ENCODE peak calls at places on chromosomes 2 and 18, in eight cellular contexts. One of them, this sample, is unnamed. For H3K4me1, the result is how much of the 10 kb centered on the place peaks cover.

GRCh38 chr2:16656784-16657391 is 8.7 kb downstream of the CYRIA start:
- DNase-seq in aorta: peak
- DNase-seq in lung: peak
- DNase-seq in CD8-positive, alpha-beta T cell: no peak
- DNase-seq in mesendoderm: no peak
- DNase-seq in Panc1: no peak
- DNase-seq in SJSA1: no peak
- DNase-seq in A549: no peak
- DNase-seq in this sample: no peak

GRCh38 chr2:47485751-47486300 is 82.9 kb downstream of the MSH2 start:
- DNase-seq in aorta: no peak
- DNase-seq in A549: no peak
- DNase-seq in lung: no peak
- DNase-seq in mesendoderm: no peak
- DNase-seq in CD8-positive, alpha-beta T cell: no peak
- DNase-seq in SJSA1: no peak
- DNase-seq in Panc1: no peak
- DNase-seq in this sample: no peak

GRCh38 chr18:32427084-32427933 is 43.4 kb downstream of the GAREM1 start:
- DNase-seq in Panc1: no peak
- DNase-seq in aorta: no peak
- DNase-seq in mesendoderm: no peak
- DNase-seq in CD8-positive, alpha-beta T cell: no peak
- DNase-seq in A549: no peak
- DNase-seq in SJSA1: no peak
- DNase-seq in lung: no peak
- DNase-seq in this sample: no peak

GRCh38 chr18:56952026-56952425 is 194.9 kb upstream of the BOD1L2 start:
- DNase-seq in SJSA1: no peak
- DNase-seq in CD8-positive, alpha-beta T cell: no peak
- DNase-seq in lung: no peak
- DNase-seq in A549: no peak
- DNase-seq in aorta: no peak
- DNase-seq in mesendoderm: peak
- DNase-seq in Panc1: no peak
- DNase-seq in this sample: peak

GRCh38 chr2:241296767-241297166 is 18.7 kb downstream of the HDLBP start:
- DNase-seq in CD8-positive, alpha-beta T cell: no peak
- DNase-seq in lung: no peak
- DNase-seq in SJSA1: no peak
- DNase-seq in mesendoderm: no peak
- DNase-seq in aorta: no peak
- DNase-seq in Panc1: no peak
- DNase-seq in A549: no peak
- DNase-seq in this sample: no peak

GRCh38 chr2:173419506-173419905 is 64.8 kb downstream of the CDCA7 start:
- DNase-seq in SJSA1: no peak
- DNase-seq in mesendoderm: no peak
- DNase-seq in A549: no peak
- DNase-seq in CD8-positive, alpha-beta T cell: no peak
- DNase-seq in aorta: no peak
- DNase-seq in lung: no peak
- DNase-seq in Panc1: no peak
- DNase-seq in this sample: no peak

GRCh38 chr2:148932536-148932935 is 57.5 kb downstream of the KIF5C start:
- DNase-seq in aorta: no peak
- DNase-seq in lung: no peak
- DNase-seq in SJSA1: no peak
- DNase-seq in Panc1: no peak
- DNase-seq in CD8-positive, alpha-beta T cell: no peak
- DNase-seq in mesendoderm: no peak
- DNase-seq in A549: no peak
- DNase-seq in this sample: peak

GRCh38 chr2:25303517-25304338 is 38.0 kb downstream of the DNMT3A start:
- DNase-seq in lung: no peak
- DNase-seq in aorta: no peak
- DNase-seq in Panc1: no peak
- DNase-seq in SJSA1: no peak
- DNase-seq in A549: no peak
- DNase-seq in CD8-positive, alpha-beta T cell: no peak
- DNase-seq in mesendoderm: peak
- DNase-seq in this sample: peak

GRCh38 chr2:26355038-26355995 is 8.7 kb upstream of the ADGRF3 start:
- DNase-seq in A549: peak
- DNase-seq in SJSA1: peak
- DNase-seq in CD8-positive, alpha-beta T cell: no peak
- DNase-seq in mesendoderm: peak
- DNase-seq in aorta: no peak
- DNase-seq in lung: no peak
- DNase-seq in Panc1: no peak
- DNase-seq in this sample: peak

GRCh38 chr2:236823230-236823629 is 253.6 kb downstream of the ACKR3 start:
- DNase-seq in CD8-positive, alpha-beta T cell: no peak
- DNase-seq in Panc1: no peak
- DNase-seq in A549: no peak
- DNase-seq in aorta: no peak
- DNase-seq in mesendoderm: no peak
- DNase-seq in SJSA1: no peak
- DNase-seq in lung: no peak
- DNase-seq in this sample: no peak

GRCh38 chr18:57466307-57466706 is 31.1 kb downstream of the ONECUT2 start:
- DNase-seq in mesendoderm: no peak
- DNase-seq in SJSA1: no peak
- DNase-seq in CD8-positive, alpha-beta T cell: no peak
- DNase-seq in A549: no peak
- DNase-seq in aorta: no peak
- DNase-seq in lung: no peak
- DNase-seq in Panc1: no peak
- DNase-seq in this sample: no peak

GRCh38 chr2:109422071-109422757 is 191.6 kb downstream of the SEPTIN10 start:
- DNase-seq in Panc1: no peak
- DNase-seq in lung: no peak
- DNase-seq in CD8-positive, alpha-beta T cell: no peak
- DNase-seq in mesendoderm: no peak
- DNase-seq in aorta: peak
- DNase-seq in A549: no peak
- DNase-seq in SJSA1: no peak
- DNase-seq in this sample: no peak

GRCh38 chr18:50819027-50819726 is 639 bp downstream of the MRO start:
- DNase-seq in mesendoderm: peak
- DNase-seq in Panc1: no peak
- DNase-seq in SJSA1: no peak
- DNase-seq in A549: peak
- DNase-seq in lung: peak
- DNase-seq in CD8-positive, alpha-beta T cell: no peak
- DNase-seq in aorta: no peak
- DNase-seq in this sample: no peak

GRCh38 chr2:176103634-176104337 is 3.3 kb upstream of the HOXD11 start:
- DNase-seq in A549: no peak
- DNase-seq in Panc1: no peak
- DNase-seq in SJSA1: no peak
- DNase-seq in mesendoderm: no peak
- DNase-seq in CD8-positive, alpha-beta T cell: no peak
- DNase-seq in lung: no peak
- DNase-seq in aorta: no peak
- DNase-seq in this sample: no peak

GRCh38 chr2:190119948-190120347 is 57.4 kb upstream of the MSTN start:
- DNase-seq in lung: no peak
- DNase-seq in CD8-positive, alpha-beta T cell: no peak
- DNase-seq in A549: no peak
- DNase-seq in aorta: no peak
- DNase-seq in SJSA1: no peak
- DNase-seq in Panc1: no peak
- DNase-seq in mesendoderm: peak
- DNase-seq in this sample: peak

GRCh38 chr2:219335373-219335786 is 2.8 kb upstream of the RESP18 start:
- DNase-seq in A549: no peak
- DNase-seq in SJSA1: no peak
- DNase-seq in Panc1: no peak
- DNase-seq in aorta: no peak
- DNase-seq in lung: no peak
- DNase-seq in mesendoderm: peak
- DNase-seq in CD8-positive, alpha-beta T cell: no peak
- DNase-seq in this sample: no peak

GRCh38 chr18:54958711-54959625 is at the start of gene CCDC68:
- DNase-seq in SJSA1: no peak
- DNase-seq in CD8-positive, alpha-beta T cell: no peak
- DNase-seq in aorta: no peak
- DNase-seq in A549: peak
- DNase-seq in lung: peak
- DNase-seq in mesendoderm: peak
- DNase-seq in Panc1: no peak
- DNase-seq in this sample: no peak

GRCh38 chr2:30963184-30963583 is 155.9 kb upstream of the CAPN13 start:
- DNase-seq in Panc1: no peak
- DNase-seq in lung: no peak
- DNase-seq in mesendoderm: no peak
- DNase-seq in aorta: no peak
- DNase-seq in SJSA1: no peak
- DNase-seq in CD8-positive, alpha-beta T cell: no peak
- DNase-seq in A549: no peak
- DNase-seq in this sample: no peak
- H3K4me1 ChIP-seq in Panc1: under half
- H3K4me1 ChIP-seq in lung: under half
- H3K4me1 ChIP-seq in mesendoderm: under half
- H3K4me1 ChIP-seq in aorta: under half
- H3K4me1 ChIP-seq in SJSA1: under half
- H3K4me1 ChIP-seq in CD8-positive, alpha-beta T cell: under half
- H3K4me1 ChIP-seq in A549: under half
- H3K4me1 ChIP-seq in this sample: under half

DNA sequence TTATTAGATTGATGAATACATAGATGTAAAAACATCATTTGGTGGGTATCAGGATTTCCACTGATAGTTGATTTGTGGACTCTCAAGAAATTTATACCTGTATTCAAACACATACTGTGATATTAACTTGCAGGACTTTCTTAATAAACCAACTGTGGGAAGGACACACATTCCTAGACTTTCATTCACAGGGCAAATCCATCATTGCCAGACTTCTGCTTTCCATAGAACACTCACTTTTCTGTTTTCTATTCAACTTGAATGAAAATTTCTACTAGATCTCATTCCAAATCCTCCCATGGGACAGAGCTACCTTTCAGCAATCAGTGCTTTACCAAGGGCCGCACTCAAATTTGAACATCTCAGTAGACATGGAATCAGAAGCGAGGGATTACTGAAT is 612.5 kb downstream of the IRS1 start:
- DNase-seq in aorta: no peak
- DNase-seq in Panc1: no peak
- DNase-seq in CD8-positive, alpha-beta T cell: no peak
- DNase-seq in mesendoderm: no peak
- DNase-seq in A549: no peak
- DNase-seq in lung: no peak
- DNase-seq in SJSA1: no peak
- DNase-seq in this sample: peak
- H3K4me1 ChIP-seq in aorta: under half
- H3K4me1 ChIP-seq in Panc1: under half
- H3K4me1 ChIP-seq in CD8-positive, alpha-beta T cell: under half
- H3K4me1 ChIP-seq in mesendoderm: under half
- H3K4me1 ChIP-seq in A549: under half
- H3K4me1 ChIP-seq in lung: under half
- H3K4me1 ChIP-seq in SJSA1: half or more
- H3K4me1 ChIP-seq in this sample: half or more

GRCh38 chr2:235651643-235652042 is 157.8 kb downstream of the AGAP1 start:
- DNase-seq in aorta: peak
- DNase-seq in Panc1: no peak
- DNase-seq in A549: no peak
- DNase-seq in lung: no peak
- DNase-seq in CD8-positive, alpha-beta T cell: no peak
- DNase-seq in SJSA1: no peak
- DNase-seq in mesendoderm: no peak
- DNase-seq in this sample: no peak

GRCh38 chr2:235644191-235644590 is 150.3 kb downstream of the AGAP1 start:
- DNase-seq in lung: no peak
- DNase-seq in Panc1: no peak
- DNase-seq in SJSA1: no peak
- DNase-seq in aorta: no peak
- DNase-seq in CD8-positive, alpha-beta T cell: no peak
- DNase-seq in mesendoderm: peak
- DNase-seq in A549: no peak
- DNase-seq in this sample: no peak

GRCh38 chr2:235649418-235649817 is 155.6 kb downstream of the AGAP1 start:
- DNase-seq in SJSA1: no peak
- DNase-seq in Panc1: no peak
- DNase-seq in mesendoderm: no peak
- DNase-seq in aorta: no peak
- DNase-seq in CD8-positive, alpha-beta T cell: no peak
- DNase-seq in A549: no peak
- DNase-seq in lung: no peak
- DNase-seq in this sample: no peak

GRCh38 chr2:235647264-235647663 is 153.4 kb downstream of the AGAP1 start:
- DNase-seq in aorta: no peak
- DNase-seq in mesendoderm: no peak
- DNase-seq in CD8-positive, alpha-beta T cell: no peak
- DNase-seq in lung: no peak
- DNase-seq in A549: no peak
- DNase-seq in Panc1: no peak
- DNase-seq in SJSA1: no peak
- DNase-seq in this sample: no peak

GRCh38 chr2:235647836-235648235 is 154.0 kb downstream of the AGAP1 start:
- DNase-seq in SJSA1: no peak
- DNase-seq in aorta: no peak
- DNase-seq in mesendoderm: no peak
- DNase-seq in CD8-positive, alpha-beta T cell: no peak
- DNase-seq in Panc1: no peak
- DNase-seq in lung: no peak
- DNase-seq in A549: no peak
- DNase-seq in this sample: no peak
- H3K4me1 ChIP-seq in SJSA1: under half
- H3K4me1 ChIP-seq in aorta: under half
- H3K4me1 ChIP-seq in mesendoderm: under half
- H3K4me1 ChIP-seq in CD8-positive, alpha-beta T cell: under half
- H3K4me1 ChIP-seq in Panc1: under half
- H3K4me1 ChIP-seq in lung: under half
- H3K4me1 ChIP-seq in A549: under half
- H3K4me1 ChIP-seq in this sample: under half

DNA sequence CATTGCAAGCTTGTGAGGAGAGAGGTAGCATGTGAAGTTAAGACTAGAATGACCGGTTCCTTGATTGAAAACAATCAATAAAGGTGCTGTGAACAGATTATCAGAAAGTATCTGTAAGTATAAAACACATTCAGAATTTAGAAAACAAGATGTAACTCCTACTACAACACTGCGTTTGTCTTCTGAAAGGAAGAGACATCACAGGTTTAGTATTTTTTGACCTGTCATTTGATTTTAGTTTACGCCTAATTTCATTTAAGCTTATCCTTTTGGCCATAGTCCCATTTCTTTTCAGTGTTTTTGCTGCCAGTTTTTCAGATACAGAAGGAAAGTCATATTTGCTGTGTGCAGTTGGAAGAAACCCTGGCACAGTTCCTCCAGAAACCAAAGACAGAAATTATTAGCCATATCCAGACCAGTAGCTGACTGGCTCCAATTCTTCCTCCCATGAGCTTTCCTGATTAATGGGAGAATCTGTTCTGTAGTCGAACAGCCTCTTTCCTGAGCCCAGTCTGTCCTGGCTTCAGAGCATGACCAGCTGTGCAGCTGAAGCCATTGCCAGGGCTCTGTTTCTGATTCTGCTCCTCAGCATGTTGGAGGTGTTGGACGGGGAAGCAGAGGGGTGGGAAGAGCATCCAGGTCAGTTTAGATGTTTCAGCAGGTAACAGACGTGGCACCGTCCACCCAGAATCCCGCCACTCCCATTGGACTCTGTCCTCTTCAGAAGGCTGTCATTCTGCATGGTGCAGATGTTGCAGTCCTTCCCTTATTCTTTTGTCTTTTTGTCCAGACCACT is 61.0 kb downstream of the CRIM1 start:
- DNase-seq in A549: no peak
- DNase-seq in Panc1: no peak
- DNase-seq in CD8-positive, alpha-beta T cell: no peak
- DNase-seq in aorta: no peak
- DNase-seq in SJSA1: no peak
- DNase-seq in lung: no peak
- DNase-seq in mesendoderm: no peak
- DNase-seq in this sample: no peak
- H3K4me1 ChIP-seq in A549: half or more
- H3K4me1 ChIP-seq in Panc1: half or more
- H3K4me1 ChIP-seq in CD8-positive, alpha-beta T cell: under half
- H3K4me1 ChIP-seq in aorta: under half
- H3K4me1 ChIP-seq in SJSA1: under half
- H3K4me1 ChIP-seq in lung: under half
- H3K4me1 ChIP-seq in mesendoderm: under half
- H3K4me1 ChIP-seq in this sample: under half

This sample was measured in SJCRH30.